ENCODE peak calls at places on chromosomes 3 and 15, in four cellular contexts. J is K562, X is SK-N-SH, K is GM12878. R is an unnamed sample.

GRCh38 chr3:69983546-69984265 is 15.8 kb upstream of the SAMMSON start:
- DNase-seq in J (no peak), X (no peak), K (no peak), R (no peak)

GRCh38 chr3:65979731-65980130 is 59.0 kb downstream of the MAGI1 start:
- DNase-seq in J (no peak), X (no peak), K (no peak), R (no peak)

GRCh38 chr3:36494461-36495109 is 114.3 kb downstream of the STAC start:
- DNase-seq in J (no peak), X (peak), K (no peak), R (no peak)

GRCh38 chr3:141412936-141413354 is 44.6 kb downstream of the ZBTB38 start:
- DNase-seq in J (no peak), X (no peak), K (no peak), R (no peak)

GRCh38 chr3:148600902-148601765 is 96.6 kb upstream of the AGTR1 start:
- DNase-seq in J (no peak), X (no peak), K (no peak), R (no peak)

GRCh38 chr3:38334656-38335055 is 11.9 kb upstream of the XYLB start:
- DNase-seq in J (no peak), X (no peak), K (no peak), R (no peak)

GRCh38 chr3:46999516-47000197 is 20.2 kb downstream of the NBEAL2 start:
- DNase-seq in J (no peak), X (peak), K (no peak), R (no peak)

GRCh38 chr3:14322001-14322400 is 80.4 kb upstream of the SLC6A6 start:
- DNase-seq in J (no peak), X (no peak), K (no peak), R (no peak)

GRCh38 chr15:90266485-90266884 is 1.0 kb downstream of the NGRN start:
- DNase-seq in J (no peak), X (no peak), K (no peak), R (no peak)

GRCh38 chr3:65195211-65195610 is 507.4 kb upstream of the ADAMTS9 start:
- DNase-seq in J (no peak), X (no peak), K (no peak), R (no peak)

GRCh38 chr15:48617619-48618018 is 27.9 kb downstream of the FBN1 start:
- DNase-seq in J (no peak), X (no peak), K (no peak), R (no peak)

GRCh38 chr3:121411554-121411953 is 134.2 kb downstream of the POLQ start:
- DNase-seq in J (no peak), X (no peak), K (no peak), R (no peak)

GRCh38 chr3:32897981-32898623 is 53.3 kb upstream of the CCR4 start:
- DNase-seq in J (no peak), X (no peak), K (no peak), R (no peak)

GRCh38 chr15:78070049-78070698 is 7.3 kb downstream of the TBC1D2B start:
- DNase-seq in J (no peak), X (no peak), K (no peak), R (no peak)
- TF ChIP-seq NRF1 in J (no peak), X (no peak), K (no peak), R (no peak)

GRCh38 chr15:77542491-77543001 is 90.2 kb downstream of the LINGO1 start:
- DNase-seq in J (no peak), X (no peak), K (no peak), R (no peak)
- TF ChIP-seq NRF1 in J (no peak), X (no peak), K (no peak), R (no peak)

GRCh38 chr15:57223345-57223744 is 153.0 kb upstream of the CGNL1 start:
- DNase-seq in J (no peak), X (no peak), K (no peak), R (no peak)
- TF ChIP-seq NRF1 in J (no peak), X (no peak), K (no peak), R (no peak)

GRCh38 chr3:29914861-29915524 is 634.1 kb downstream of the RBMS3 start:
- DNase-seq in J (no peak), X (no peak), K (no peak), R (no peak)
- TF ChIP-seq NRF1 in J (no peak), X (no peak), K (no peak), R (no peak)

GRCh38 chr3:78878011-78878410 is 889.8 kb downstream of the ROBO1 start:
- DNase-seq in J (no peak), X (no peak), K (no peak), R (no peak)

GRCh38 chr3:78875851-78876250 is 891.9 kb downstream of the ROBO1 start:
- DNase-seq in J (no peak), X (no peak), K (no peak), R (no peak)

GRCh38 chr3:78879516-78879860 is 888.3 kb downstream of the ROBO1 start:
- DNase-seq in J (no peak), X (no peak), K (no peak), R (no peak)

GRCh38 chr3:78880588-78881461 is 887.0 kb downstream of the ROBO1 start:
- DNase-seq in J (no peak), X (no peak), K (no peak), R (no peak)

GRCh38 chr3:78878789-78879515 is 888.8 kb downstream of the ROBO1 start:
- DNase-seq in J (no peak), X (no peak), K (no peak), R (no peak)
- TF ChIP-seq NRF1 in J (no peak), X (no peak), K (no peak), R (no peak)

GRCh38 chr3:182244222-182244971 is 532.7 kb downstream of the SOX2 start:
- DNase-seq in J (no peak), X (no peak), K (no peak), R (no peak)
- TF ChIP-seq NRF1 in J (no peak), X (no peak), K (no peak), R (no peak)

DNA sequence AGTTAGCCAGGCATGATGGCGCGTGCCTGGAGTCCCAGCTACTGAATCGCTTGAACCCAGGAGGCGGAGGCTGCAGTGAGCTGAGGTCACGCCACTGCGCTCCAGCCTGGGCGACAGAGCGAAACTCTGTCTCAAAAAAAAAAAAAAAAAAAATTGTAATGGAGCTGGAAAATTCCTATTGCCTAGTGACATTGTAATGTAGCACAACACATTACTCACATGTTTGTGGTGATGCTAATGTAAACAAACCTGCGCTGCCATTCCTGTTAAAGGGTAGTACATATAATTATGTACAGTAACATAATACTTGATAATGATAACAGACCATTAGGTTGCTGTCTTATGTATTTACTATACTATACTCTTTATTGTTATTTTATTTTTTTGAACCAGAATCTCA is 39.1 kb downstream of the KNL1 start:
- DNase-seq in J (no peak), X (no peak), K (no peak), R (no peak)
- TF ChIP-seq NRF1 in J (no peak), X (no peak), K (no peak), R (no peak)